ENCODE peak calls at places on chromosomes 11 and 22, in eight cellular contexts. K is colonic mucosa, B is cardiac fibroblast, Y is body of pancreas, I is IMR-90, T is uterus, S is fibroblast of pulmonary artery, A is PC-3. M is an unnamed sample.

GRCh38 chr11:2092956-2093412 is 46.2 kb downstream of the IGF2 start:
- DNase-seq in K (peak), B (peak), Y (peak), I (peak), T (peak), S (peak), A (peak), M (peak)

GRCh38 chr11:92752122-92752521 is 217.3 kb upstream of the MTNR1B start:
- DNase-seq in K (no peak), B (no peak), Y (no peak), I (no peak), T (no peak), S (no peak), A (no peak), M (no peak)

GRCh38 chr11:79973701-79974626 is 533.1 kb upstream of the TENM4 start:
- DNase-seq in K (no peak), B (no peak), Y (no peak), I (peak), T (no peak), S (no peak), A (no peak), M (peak)

GRCh38 chr22:47190957-47191323 is 428.5 kb downstream of the TBC1D22A start:
- DNase-seq in K (no peak), B (no peak), Y (peak), I (no peak), T (no peak), S (no peak), A (no peak), M (no peak)

GRCh38 chr11:65551572-65552398 is 6.4 kb downstream of the LTBP3 start:
- DNase-seq in K (peak), B (no peak), Y (peak), I (peak), T (no peak), S (peak), A (peak), M (peak)

GRCh38 chr11:22703561-22703960 is 37.1 kb downstream of the GAS2 start:
- DNase-seq in K (no peak), B (peak), Y (no peak), I (peak), T (no peak), S (peak), A (no peak), M (peak)

GRCh38 chr11:61949169-61950034 is 749 bp upstream of the BEST1 start:
- DNase-seq in K (peak), B (peak), Y (peak), I (peak), T (peak), S (peak), A (no peak), M (peak)

GRCh38 chr11:125092669-125093068 is 18.8 kb downstream of the TMEM218 start:
- DNase-seq in K (no peak), B (no peak), Y (no peak), I (no peak), T (no peak), S (no peak), A (no peak), M (no peak)

GRCh38 chr11:100932474-100933100 is 197.0 kb downstream of the PGR start:
- DNase-seq in K (no peak), B (peak), Y (no peak), I (peak), T (no peak), S (peak), A (peak), M (peak)

GRCh38 chr11:73281201-73281741 is 9.1 kb downstream of the P2RY6 start:
- DNase-seq in K (no peak), B (no peak), Y (no peak), I (no peak), T (no peak), S (no peak), A (no peak), M (no peak)

GRCh38 chr11:117795726-117796455 is 1.1 kb downstream of the DSCAML1 start:
- DNase-seq in K (no peak), B (no peak), Y (no peak), I (no peak), T (no peak), S (no peak), A (no peak), M (no peak)

GRCh38 chr22:27859336-27859735 is 57.8 kb upstream of the MN1 start:
- DNase-seq in K (no peak), B (no peak), Y (no peak), I (peak), T (no peak), S (no peak), A (no peak), M (no peak)

DNA sequence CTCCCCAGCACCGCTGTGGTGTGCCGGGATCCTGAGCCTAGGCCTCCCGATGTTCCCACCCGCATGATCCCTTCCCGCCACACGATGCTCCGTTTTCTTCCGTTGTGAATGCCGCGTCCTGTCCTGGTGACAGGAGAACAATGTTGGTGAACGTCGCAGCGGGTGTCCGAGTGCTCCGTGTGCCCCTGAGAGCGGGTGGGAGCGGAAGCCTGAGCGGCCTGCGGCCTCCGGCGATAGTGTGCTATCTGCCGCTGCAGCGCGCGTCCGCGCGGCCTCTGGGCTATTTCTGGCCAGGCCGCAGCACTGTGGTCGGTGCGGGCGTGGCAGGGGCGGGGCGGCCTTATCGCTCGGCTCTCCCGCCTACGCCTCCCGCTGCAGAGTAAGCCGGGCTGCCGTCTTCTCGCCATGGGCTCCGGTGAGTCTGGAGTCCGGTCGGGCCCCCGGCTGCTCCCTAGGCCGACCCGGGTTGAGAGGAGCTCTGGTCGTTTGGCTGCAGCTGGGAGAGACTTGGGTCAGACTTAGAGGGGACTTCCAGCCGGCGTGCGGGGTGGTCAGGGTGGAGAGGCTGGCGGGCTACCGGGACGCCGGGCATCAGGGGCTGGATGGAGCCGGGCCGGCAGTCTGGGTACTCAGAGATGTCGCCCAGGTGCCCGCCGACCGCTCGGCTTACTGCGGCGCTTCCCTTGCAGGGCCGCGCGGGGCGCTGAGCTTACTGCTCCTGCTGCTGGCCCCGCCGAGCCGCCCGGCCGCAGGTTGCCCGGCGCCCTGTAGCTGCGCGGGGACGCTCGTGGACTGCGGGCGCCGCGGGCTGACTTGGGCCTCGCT is at the start of gene GP1BB:
- DNase-seq in K (peak), B (no peak), Y (peak), I (no peak), T (no peak), S (peak), A (peak), M (no peak)
- H3K4me3 ChIP-seq in K (peak), B (no peak), Y (no peak), I (no peak), T (no peak), S (no peak), A (peak), M (no peak)

GRCh38 chr11:66957971-66958231 is 282 bp downstream of the PC start:
- DNase-seq in K (no peak), B (no peak), Y (no peak), I (no peak), T (no peak), S (no peak), A (no peak), M (no peak)

GRCh38 chr11:66958232-66958955 is at the start of gene PC:
- DNase-seq in K (peak), B (peak), Y (peak), I (peak), T (peak), S (peak), A (peak), M (peak)

GRCh38 chr11:66958956-66959274 is 732 bp upstream of the PC start:
- DNase-seq in K (no peak), B (no peak), Y (no peak), I (no peak), T (no peak), S (no peak), A (no peak), M (no peak)

GRCh38 chr11:66953431-66953833 is 4.8 kb downstream of the PC start:
- DNase-seq in K (no peak), B (no peak), Y (no peak), I (no peak), T (no peak), S (no peak), A (no peak), M (no peak)

DNA sequence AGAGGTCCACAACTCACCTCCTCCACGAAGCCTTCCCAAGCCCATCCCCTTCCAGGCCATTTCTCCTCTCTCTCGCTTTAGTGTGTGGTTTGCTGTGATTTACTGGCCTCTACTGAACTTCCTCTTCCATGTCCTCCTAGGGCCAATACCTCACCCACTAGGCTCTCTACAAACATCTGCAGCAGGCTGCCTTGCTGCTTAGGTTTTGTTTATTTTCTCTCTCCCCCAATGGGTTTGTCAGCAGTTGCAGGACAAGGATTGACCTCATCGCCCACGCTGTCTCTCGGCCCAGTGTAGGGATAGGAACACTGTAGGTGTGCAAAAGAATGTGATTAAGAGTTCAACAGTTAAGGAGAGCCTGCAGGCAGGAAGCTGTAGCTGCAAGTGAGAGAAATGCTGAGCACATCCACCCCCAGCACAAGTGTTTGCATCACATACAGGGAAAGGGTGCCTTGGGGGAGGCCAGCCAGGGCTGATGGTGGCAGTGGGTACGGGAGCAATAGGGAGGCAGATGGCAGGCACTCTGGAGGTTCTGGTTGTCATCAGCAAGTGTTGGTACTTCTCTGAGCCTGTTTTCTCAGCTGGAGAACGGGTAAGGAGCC is 1.4 kb downstream of the PC start:
- DNase-seq in K (no peak), B (peak), Y (no peak), I (peak), T (no peak), S (peak), A (no peak), M (peak)
- TF ChIP-seq CTCF in K (no peak), B (peak), Y (no peak), I (peak), T (no peak), S (peak), A (no peak), M (peak)

DNA sequence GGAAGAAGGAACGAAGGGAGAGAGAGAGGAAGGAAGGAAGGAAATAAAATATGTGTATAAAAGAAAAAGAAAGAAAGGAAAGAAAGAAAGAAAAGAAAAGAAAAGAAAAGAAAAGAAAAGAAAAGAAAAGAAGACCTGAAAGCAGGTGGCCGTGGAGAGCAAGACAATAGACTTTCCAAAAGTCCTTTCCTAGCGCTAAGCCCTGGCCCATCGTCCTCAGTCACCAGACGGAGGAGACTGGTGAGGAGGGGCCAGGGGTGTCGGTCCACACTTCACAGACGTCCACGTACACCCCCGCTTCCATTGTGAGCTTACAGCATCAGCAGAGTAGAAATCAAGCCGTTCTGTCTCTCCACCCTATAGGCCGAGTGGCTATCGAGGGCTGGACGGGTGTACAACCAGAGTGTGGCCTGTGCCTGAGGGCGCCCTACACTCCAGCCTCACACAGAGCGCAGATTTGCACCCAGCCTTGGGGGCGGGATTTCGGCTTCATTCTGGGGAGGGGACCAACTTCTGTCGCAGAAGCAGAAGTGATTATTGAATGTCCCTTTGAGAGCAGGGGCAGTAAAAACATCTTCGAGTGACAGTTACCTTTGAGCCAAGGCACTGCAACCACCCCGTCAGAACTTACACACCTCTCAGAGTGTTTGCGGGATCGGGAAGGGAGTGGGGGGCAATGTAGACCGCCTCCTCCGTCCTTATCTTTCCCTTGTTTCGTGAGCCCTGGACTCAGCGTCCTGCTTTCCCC is 2.0 kb upstream of the BSX start:
- DNase-seq in K (no peak), B (no peak), Y (no peak), I (no peak), T (no peak), S (no peak), A (no peak), M (no peak)
- H3K4me3 ChIP-seq in K (peak), B (peak), Y (no peak), I (peak), T (peak), S (peak), A (peak), M (peak)

DNA sequence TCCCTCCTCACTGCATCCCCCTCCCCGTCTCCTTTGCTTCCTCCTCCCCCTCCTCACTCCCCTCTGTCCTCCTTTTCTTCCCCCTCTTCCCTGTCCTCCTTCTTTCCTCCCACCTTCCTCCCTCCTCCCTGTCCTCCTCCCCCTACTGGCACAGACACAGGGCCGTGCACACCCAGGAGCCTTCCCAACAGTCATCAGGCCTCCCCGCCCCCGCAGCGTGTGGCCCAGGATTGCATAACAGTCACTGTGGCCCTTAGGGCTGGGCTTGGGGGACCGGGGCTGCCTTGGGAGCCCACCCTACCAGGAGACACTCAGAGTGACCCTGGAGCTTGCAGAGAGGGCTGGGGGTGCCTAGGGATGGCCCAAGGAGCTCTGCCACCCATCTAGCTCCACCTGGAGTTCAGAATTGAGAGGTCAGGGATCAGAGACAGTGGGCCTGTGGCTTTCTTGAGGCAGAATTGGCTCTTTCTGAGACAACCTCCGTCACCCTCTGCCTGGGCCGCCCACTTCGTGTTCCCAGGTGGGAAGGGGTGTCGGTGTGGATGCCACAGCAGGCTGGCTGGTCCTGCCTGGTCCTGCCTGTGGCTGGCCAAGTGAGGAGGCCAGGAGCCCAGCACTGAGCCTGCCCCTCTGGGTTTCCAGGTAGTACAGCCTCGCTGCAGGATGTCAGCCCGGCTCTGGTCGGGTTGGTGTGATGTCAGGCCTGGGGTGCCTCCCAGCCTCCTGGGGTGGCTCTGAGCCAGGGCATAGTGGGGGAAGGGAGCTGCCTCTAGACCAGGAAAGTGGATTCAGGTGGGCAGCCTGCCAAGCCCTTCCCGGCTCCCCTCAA is 1.6 kb downstream of the SPI1 start:
- DNase-seq in K (no peak), B (peak), Y (no peak), I (no peak), T (no peak), S (no peak), A (no peak), M (no peak)
- TF ChIP-seq CTCF in K (no peak), B (no peak), Y (no peak), I (no peak), T (no peak), S (no peak), A (no peak), M (no peak)

M was measured in bronchial epithelial cell.